ENCODE peak calls at places on chromosomes 3 and 15, in five cellular contexts. U is GM12878, G is gastrocnemius medialis, Z is tibial nerve, L is HCT116. V is an unnamed sample.

GRCh38 chr3:39361252-39361927 is 21.8 kb upstream of the SLC25A38 start:
- DNase-seq in L (no peak), Z (no peak), G (no peak), U (no peak), V (no peak)

GRCh38 chr3:161274691-161275298 is 53.7 kb downstream of the NMD3 start:
- DNase-seq in U (no peak), L (peak), Z (no peak), G (no peak), V (no peak)

GRCh38 chr15:65533057-65533752 is 2.9 kb downstream of the HACD3 start:
- DNase-seq in U (no peak), G (no peak), L (no peak), Z (no peak), V (no peak)

GRCh38 chr15:69170597-69170996 is 10.2 kb downstream of the GLCE start:
- DNase-seq in G (no peak), Z (no peak), L (no peak), U (no peak), V (no peak)

GRCh38 chr3:30289324-30289723 is 317.1 kb upstream of the TGFBR2 start:
- DNase-seq in L (no peak), Z (no peak), G (no peak), U (no peak), V (no peak)

GRCh38 chr3:69012111-69012835 is 1.2 kb downstream of the EOGT start:
- DNase-seq in G (peak), Z (no peak), U (no peak), L (no peak), V (peak)

GRCh38 chr15:41180206-41180789 is 50.3 kb downstream of the EXD1 start:
- DNase-seq in U (no peak), Z (no peak), L (no peak), G (no peak), V (no peak)

GRCh38 chr3:59773970-59774369 is 724.1 kb upstream of the CFAP20DC start:
- DNase-seq in Z (no peak), L (no peak), U (no peak), G (no peak), V (no peak)

GRCh38 chr15:29566914-29567313 is 255.4 kb downstream of the TJP1 start:
- DNase-seq in Z (no peak), G (no peak), U (no peak), L (no peak), V (no peak)

GRCh38 chr15:47184405-47185221 is 532.7 kb upstream of the SEMA6D start:
- DNase-seq in Z (no peak), L (no peak), G (no peak), U (no peak), V (peak)

GRCh38 chr3:38482951-38483350 is 13.2 kb upstream of the EXOG start:
- DNase-seq in G (no peak), L (no peak), Z (no peak), U (no peak), V (no peak)

GRCh38 chr15:32919749-32920414 is 202.1 kb downstream of the GREM1 start:
- DNase-seq in Z (no peak), L (no peak), G (no peak), U (no peak), V (no peak)
- TF ChIP-seq POLR2A in Z (no peak), L (no peak), G (no peak), U (no peak), V (no peak)

DNA sequence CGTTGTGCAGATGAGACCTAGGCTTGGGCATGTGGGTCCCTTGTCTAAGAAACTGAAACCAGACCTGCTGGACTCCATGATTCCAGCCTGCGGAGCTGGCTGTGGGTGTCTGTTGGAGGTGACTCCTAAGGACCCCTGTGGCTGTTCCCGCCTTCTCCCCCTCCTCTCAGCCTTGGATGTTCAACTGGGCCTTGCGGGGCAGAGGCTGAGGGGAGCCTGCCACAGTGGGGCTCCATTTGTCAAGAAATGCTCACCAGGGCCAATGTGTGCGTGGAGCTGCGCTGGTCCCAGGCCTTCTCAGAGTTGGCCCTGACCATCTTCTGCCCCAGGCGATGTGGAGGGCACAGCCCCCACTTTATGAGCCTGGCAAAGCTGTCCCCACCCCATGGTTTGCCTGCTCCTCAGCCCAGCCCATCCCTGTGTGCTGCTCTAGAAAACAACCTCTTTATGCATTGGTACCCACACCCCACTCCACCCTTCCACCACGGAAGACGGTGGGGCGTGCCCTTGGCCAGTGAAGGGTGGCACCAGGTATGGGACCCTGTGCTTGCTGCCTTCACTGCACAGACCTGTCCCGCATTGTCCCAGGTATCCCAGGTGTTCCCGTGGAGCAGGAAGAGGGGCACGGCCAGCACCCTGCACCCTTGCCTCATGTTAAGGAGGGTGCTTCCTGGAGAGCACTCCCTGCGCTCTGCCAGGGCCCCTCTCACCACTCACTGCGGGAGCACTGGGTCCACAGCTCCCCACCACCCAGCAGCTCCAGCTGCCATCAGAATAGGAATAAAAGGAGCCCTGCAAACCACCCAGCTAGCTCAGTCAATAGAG is 7.9 kb downstream of the MESP2 start:
- DNase-seq in U (no peak), L (no peak), Z (no peak), G (no peak), V (no peak)
- TF ChIP-seq POLR2A in U (no peak), L (no peak), Z (no peak), G (no peak), V (no peak)

GRCh38 chr15:79849789-79850188 is 47.0 kb downstream of the MTHFS start:
- DNase-seq in Z (no peak), U (no peak), L (no peak), G (no peak), V (no peak)
- TF ChIP-seq POLR2A in Z (no peak), U (no peak), L (no peak), G (no peak), V (no peak)

DNA sequence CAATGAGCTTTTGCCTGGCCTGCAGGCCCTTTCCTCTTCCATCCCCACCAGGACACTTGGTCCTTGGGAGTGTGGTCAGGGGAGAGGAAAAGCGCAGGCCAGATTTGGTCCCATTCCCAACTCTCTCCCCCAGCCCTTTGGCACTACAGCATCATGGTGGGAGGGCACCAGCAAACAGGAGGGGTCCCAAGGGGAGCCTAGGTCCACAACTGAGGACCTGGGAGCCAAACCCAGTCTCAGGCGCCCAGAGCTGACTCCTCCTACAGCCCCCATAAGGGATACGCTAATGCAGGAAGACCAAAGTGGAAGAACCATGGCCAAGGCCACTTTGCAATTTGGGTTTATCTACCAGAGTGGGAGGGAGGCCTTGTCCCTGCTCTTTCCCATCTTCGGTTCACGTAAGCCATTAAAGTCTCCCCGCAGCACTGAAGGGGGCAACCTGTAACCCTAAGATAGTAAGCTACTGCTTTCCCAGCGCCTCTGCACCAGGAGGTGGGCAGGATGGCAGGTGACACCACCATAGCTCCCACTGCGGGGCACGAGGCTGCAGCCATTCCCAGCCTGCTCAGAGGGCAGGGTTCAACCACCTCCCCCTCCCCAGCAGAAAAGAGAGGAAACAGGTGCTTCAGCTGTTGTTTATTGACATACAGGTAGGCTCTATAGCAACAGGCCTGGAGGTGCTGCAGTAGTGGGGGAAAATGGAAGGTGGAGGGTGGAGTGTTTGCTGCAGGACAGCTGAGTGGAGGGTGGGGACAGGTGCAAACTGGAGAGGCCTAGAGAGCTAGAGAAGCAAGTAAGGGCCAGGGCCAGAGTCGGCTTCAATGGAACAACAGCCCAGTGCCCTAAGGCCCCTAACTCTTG is 1.1 kb upstream of the GRAMD2A start:
- DNase-seq in G (no peak), U (no peak), Z (no peak), L (no peak), V (peak)
- TF ChIP-seq POLR2A in G (no peak), U (peak), Z (no peak), L (no peak), V (peak)

GRCh38 chr15:50879016-50879415 is 29.5 kb upstream of the AP4E1 start:
- DNase-seq in Z (no peak), L (no peak), G (no peak), U (no peak), V (no peak)

GRCh38 chr15:50876260-50876988 is 32.1 kb upstream of the AP4E1 start:
- DNase-seq in L (no peak), U (no peak), Z (no peak), G (no peak), V (no peak)

GRCh38 chr15:50873935-50874353 is 34.5 kb upstream of the AP4E1 start:
- DNase-seq in L (no peak), G (no peak), Z (no peak), U (no peak), V (no peak)

GRCh38 chr15:50880221-50880620 is 28.3 kb upstream of the AP4E1 start:
- DNase-seq in L (no peak), Z (no peak), G (no peak), U (no peak), V (no peak)

DNA sequence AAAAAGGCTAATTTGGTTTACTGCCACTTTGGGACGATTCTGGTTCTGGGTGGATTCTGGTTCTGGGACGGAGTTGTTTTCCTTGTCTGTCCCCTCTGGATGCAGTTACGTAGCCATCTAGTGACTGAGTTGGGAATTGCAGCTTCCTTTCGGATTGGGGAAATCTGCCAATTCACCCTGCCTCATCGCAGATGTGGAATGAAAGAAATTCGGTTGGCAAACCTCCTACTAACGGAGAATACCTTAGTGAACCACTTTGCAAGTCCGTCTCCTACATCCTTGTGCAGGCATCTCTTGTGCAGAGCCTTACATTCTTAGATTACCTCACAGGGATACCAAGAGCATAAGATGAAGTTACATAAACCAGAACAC is 31.5 kb upstream of the AP4E1 start:
- DNase-seq in G (peak), L (peak), U (no peak), Z (peak), V (peak)
- TF ChIP-seq POLR2A in G (no peak), L (no peak), U (no peak), Z (no peak), V (no peak)

DNA sequence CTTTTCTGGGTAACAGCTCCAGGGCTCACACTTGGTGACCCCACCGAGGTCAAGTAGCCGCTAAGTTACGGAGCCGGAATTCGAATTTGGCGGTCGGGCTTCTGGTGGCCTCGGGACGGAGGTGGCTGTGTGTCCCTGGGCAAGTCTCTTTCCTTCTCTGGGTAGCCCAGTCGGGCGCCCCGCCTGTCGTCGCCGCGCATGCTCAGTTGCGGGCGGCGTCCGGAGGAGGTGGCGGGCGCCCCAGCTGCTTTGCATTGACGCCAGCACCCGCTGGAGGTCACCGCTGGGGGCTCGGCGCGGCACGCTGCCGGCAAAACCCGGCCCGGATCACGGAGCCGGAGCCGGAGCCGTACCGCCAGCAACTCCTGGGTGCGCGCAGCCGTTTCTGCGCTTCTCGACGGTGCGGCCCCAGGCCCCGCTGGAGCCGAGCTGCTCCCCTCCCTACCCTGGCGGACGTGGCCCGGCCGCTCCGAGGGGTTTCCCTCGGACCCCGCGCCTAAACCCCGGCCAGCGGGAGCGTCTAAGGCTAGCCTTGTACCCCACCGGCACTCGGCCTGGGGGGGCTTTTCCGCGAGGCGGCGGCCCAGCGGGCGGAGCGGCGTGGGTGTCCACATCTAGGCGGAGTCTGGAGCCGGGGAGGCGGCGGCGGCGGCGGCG is 474 bp upstream of the PDE8A start:
- DNase-seq in U (peak), L (peak), Z (peak), G (peak), V (peak)
- TF ChIP-seq POLR2A in U (peak), L (peak), Z (peak), G (no peak), V (peak)

DNA sequence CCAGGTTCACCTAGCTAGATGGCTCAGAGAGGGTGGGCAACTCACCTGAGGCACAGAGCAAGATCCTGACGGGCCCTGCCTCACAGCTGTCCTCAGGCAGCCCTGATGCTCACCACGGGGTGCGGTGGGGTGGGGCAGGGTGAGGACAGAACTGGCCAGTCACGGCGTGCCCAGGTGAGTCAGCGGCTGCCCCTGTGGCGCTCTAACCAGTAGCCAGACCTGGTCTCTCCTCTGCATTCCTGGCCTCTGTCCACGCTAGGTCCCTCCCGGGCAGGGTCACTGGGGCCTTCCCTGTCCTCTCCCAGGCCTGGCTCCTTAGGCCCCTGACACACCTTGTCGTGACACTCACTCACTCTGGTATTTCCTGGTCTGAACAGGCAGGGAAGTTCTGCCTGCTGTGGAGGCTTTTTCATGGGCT is 904 bp downstream of the ALS2CL start:
- DNase-seq in L (peak), U (no peak), Z (no peak), G (peak), V (peak)
- TF ChIP-seq POLR2A in L (no peak), U (no peak), Z (no peak), G (no peak), V (no peak)

GRCh38 chr15:62896969-62897486 is 145.5 kb upstream of the TPM1 start:
- DNase-seq in G (peak), U (no peak), L (peak), Z (peak), V (peak)
- TF ChIP-seq POLR2A in G (no peak), U (no peak), L (no peak), Z (no peak), V (no peak)